ENCODE peak calls at places on chromosomes 12 and 14, in four cellular contexts. N is lung microvascular endothelial cell, V is retina, L is endothelial cell. Z is an unnamed sample.

GRCh38 chr12:41589878-41590277 is 401.8 kb downstream of the PDZRN4 start:
- DNase-seq in N (no peak), L (no peak), V (peak; percentile 41), Z (no peak)

GRCh38 chr12:116060765-116061164 is 216.7 kb downstream of the MED13L start:
- DNase-seq in N (peak; percentile 50), L (no peak), V (no peak), Z (no peak)

GRCh38 chr12:115403253-115403652 is 719.3 kb upstream of the TBX3 start:
- DNase-seq in L (no peak), N (no peak), V (no peak), Z (no peak)

GRCh38 chr12:55822228-55822627 is 4.4 kb downstream of the ORMDL2 start:
- DNase-seq in V (no peak), N (no peak), L (peak; percentile 23), Z (no peak)

GRCh38 chr14:99266181-99267178 is 5.5 kb downstream of the BCL11B start:
- DNase-seq in L (peak; percentile 90), V (peak; percentile 90), N (peak; percentile 73), Z (peak; percentile 88)

GRCh38 chr12:115437061-115437567 is 753.1 kb upstream of the TBX3 start:
- DNase-seq in L (no peak), N (peak; percentile 66), V (no peak), Z (no peak)

GRCh38 chr14:50530794-50531193 is 1.6 kb downstream of the MAP4K5 start:
- DNase-seq in N (peak; percentile 18), L (no peak), V (no peak), Z (no peak)

GRCh38 chr14:69260246-69260978 is 454 bp downstream of the GALNT16 start:
- DNase-seq in N (peak; percentile 21), L (peak; percentile 47), V (peak; percentile 58), Z (peak; percentile 58)

GRCh38 chr12:59929091-59929490 is 333.3 kb downstream of the SLC16A7 start:
- DNase-seq in L (no peak), N (no peak), V (no peak), Z (no peak)

GRCh38 chr12:131642101-131642540 is 68.8 kb upstream of the SFSWAP start:
- DNase-seq in L (no peak), N (no peak), V (no peak), Z (no peak)

GRCh38 chr14:69625299-69626131 is 14.1 kb downstream of the SUSD6 start:
- DNase-seq in L (peak; percentile 55), V (peak; percentile 30), N (peak; percentile 92), Z (no peak)

GRCh38 chr12:129594098-129594497 is 309.7 kb downstream of the TMEM132D start:
- DNase-seq in V (no peak), N (no peak), L (no peak), Z (no peak)

GRCh38 chr12:15627995-15628945 is 160.9 kb downstream of the EPS8 start:
- DNase-seq in V (no peak), L (no peak), N (peak; percentile 59), Z (no peak)

Z was measured in neural crest cell.